ENCODE peak calls at places on chromosome 16, in six cellular contexts. One of them, this sample, is unnamed.

GRCh38 chr16:87819983-87820382 is 49.3 kb downstream of the SLC7A5 start:
- DNase-seq in kidney epithelial cell: no peak
- DNase-seq in germinal center: no peak
- DNase-seq in H54: no peak
- DNase-seq in GM18507: no peak
- DNase-seq in NCI-H1048: no peak
- DNase-seq in this sample: no peak

GRCh38 chr16:56332464-56333079 is 92.8 kb downstream of the AMFR start:
- DNase-seq in NCI-H1048: no peak
- DNase-seq in germinal center: no peak
- DNase-seq in H54: peak; percentile 92
- DNase-seq in GM18507: no peak
- DNase-seq in kidney epithelial cell: no peak
- DNase-seq in this sample: peak; percentile 78

GRCh38 chr16:85259831-85260165 is 147.5 kb upstream of the CIBAR2 start:
- DNase-seq in NCI-H1048: no peak
- DNase-seq in kidney epithelial cell: no peak
- DNase-seq in GM18507: no peak
- DNase-seq in H54: no peak
- DNase-seq in germinal center: no peak
- DNase-seq in this sample: no peak

GRCh38 chr16:25395528-25395927 is 137.9 kb upstream of the ZKSCAN2 start:
- DNase-seq in H54: no peak
- DNase-seq in GM18507: no peak
- DNase-seq in NCI-H1048: no peak
- DNase-seq in germinal center: no peak
- DNase-seq in kidney epithelial cell: no peak
- DNase-seq in this sample: no peak

GRCh38 chr16:81429045-81429521 is 15.5 kb upstream of the CMIP start:
- DNase-seq in kidney epithelial cell: no peak
- DNase-seq in germinal center: peak; percentile 64
- DNase-seq in GM18507: no peak
- DNase-seq in NCI-H1048: no peak
- DNase-seq in H54: peak; percentile 58
- DNase-seq in this sample: peak; percentile 76

GRCh38 chr16:84111481-84111880 is 5.3 kb downstream of the MBTPS1 start:
- DNase-seq in NCI-H1048: no peak
- DNase-seq in kidney epithelial cell: no peak
- DNase-seq in germinal center: no peak
- DNase-seq in GM18507: no peak
- DNase-seq in H54: no peak
- DNase-seq in this sample: no peak

GRCh38 chr16:70644763-70645597 is 1.4 kb upstream of the IL34 start:
- DNase-seq in NCI-H1048: no peak
- DNase-seq in H54: no peak
- DNase-seq in germinal center: no peak
- DNase-seq in kidney epithelial cell: no peak
- DNase-seq in GM18507: no peak
- DNase-seq in this sample: no peak

GRCh38 chr16:19114359-19115147 is 789 bp downstream of the ITPRIPL2 start:
- DNase-seq in GM18507: no peak
- DNase-seq in germinal center: peak; percentile 44
- DNase-seq in NCI-H1048: no peak
- DNase-seq in H54: no peak
- DNase-seq in kidney epithelial cell: no peak
- DNase-seq in this sample: no peak

GRCh38 chr16:10601444-10602401 is 21.3 kb upstream of the EMP2 start:
- DNase-seq in germinal center: no peak
- DNase-seq in H54: no peak
- DNase-seq in NCI-H1048: no peak
- DNase-seq in kidney epithelial cell: no peak
- DNase-seq in GM18507: no peak
- DNase-seq in this sample: peak; percentile 82

GRCh38 chr16:25707982-25708583 is 16.3 kb downstream of the HS3ST4 start:
- DNase-seq in germinal center: no peak
- DNase-seq in kidney epithelial cell: no peak
- DNase-seq in GM18507: no peak
- DNase-seq in H54: no peak
- DNase-seq in NCI-H1048: no peak
- DNase-seq in this sample: peak; percentile 53

GRCh38 chr16:66278111-66278531 is 88.4 kb upstream of the CDH5 start:
- DNase-seq in GM18507: no peak
- DNase-seq in NCI-H1048: no peak
- DNase-seq in germinal center: no peak
- DNase-seq in kidney epithelial cell: no peak
- DNase-seq in H54: no peak
- DNase-seq in this sample: no peak

GRCh38 chr16:87538594-87538993 is 45.8 kb upstream of the ZCCHC14 start:
- DNase-seq in H54: no peak
- DNase-seq in GM18507: no peak
- DNase-seq in NCI-H1048: no peak
- DNase-seq in germinal center: no peak
- DNase-seq in kidney epithelial cell: no peak
- DNase-seq in this sample: no peak

GRCh38 chr16:50653633-50654524 is 27.2 kb downstream of the SNX20 start:
- DNase-seq in kidney epithelial cell: no peak
- DNase-seq in germinal center: no peak
- DNase-seq in GM18507: no peak
- DNase-seq in NCI-H1048: no peak
- DNase-seq in H54: no peak
- DNase-seq in this sample: no peak

GRCh38 chr16:49992825-49993224 is 32.2 kb upstream of the CNEP1R1 start:
- DNase-seq in GM18507: no peak
- DNase-seq in H54: no peak
- DNase-seq in kidney epithelial cell: no peak
- DNase-seq in NCI-H1048: no peak
- DNase-seq in germinal center: no peak
- DNase-seq in this sample: no peak

GRCh38 chr16:76639685-76640289 is 362.6 kb downstream of the CNTNAP4 start:
- DNase-seq in germinal center: no peak
- DNase-seq in H54: peak; percentile 2
- DNase-seq in kidney epithelial cell: no peak
- DNase-seq in NCI-H1048: no peak
- DNase-seq in GM18507: no peak
- DNase-seq in this sample: peak; percentile 47

GRCh38 chr16:64872101-64872500 is 249.8 kb downstream of the CDH11 start:
- DNase-seq in NCI-H1048: no peak
- DNase-seq in H54: no peak
- DNase-seq in kidney epithelial cell: no peak
- DNase-seq in GM18507: no peak
- DNase-seq in germinal center: no peak
- DNase-seq in this sample: no peak

GRCh38 chr16:49856741-49857330 is 924 bp upstream of the ZNF423 start:
- DNase-seq in kidney epithelial cell: no peak
- DNase-seq in germinal center: peak; percentile 46
- DNase-seq in NCI-H1048: no peak
- DNase-seq in GM18507: no peak
- DNase-seq in H54: peak; percentile 87
- DNase-seq in this sample: peak; percentile 50

GRCh38 chr16:1535391-1536291 is 2.2 kb downstream of the TMEM204 start:
- DNase-seq in NCI-H1048: no peak
- DNase-seq in H54: no peak
- DNase-seq in kidney epithelial cell: no peak
- DNase-seq in GM18507: no peak
- DNase-seq in germinal center: no peak
- DNase-seq in this sample: no peak

GRCh38 chr16:19135896-19136438 is 22.2 kb downstream of the ITPRIPL2 start:
- DNase-seq in H54: no peak
- DNase-seq in GM18507: no peak
- DNase-seq in germinal center: no peak
- DNase-seq in NCI-H1048: no peak
- DNase-seq in kidney epithelial cell: no peak
- DNase-seq in this sample: no peak

GRCh38 chr16:89319628-89319882 is 102.1 kb downstream of the ZNF778 start:
- DNase-seq in kidney epithelial cell: no peak
- DNase-seq in germinal center: no peak
- DNase-seq in NCI-H1048: no peak
- DNase-seq in H54: no peak
- DNase-seq in GM18507: no peak
- DNase-seq in this sample: no peak

GRCh38 chr16:51245306-51245705 is 94.2 kb upstream of the SALL1 start:
- DNase-seq in GM18507: no peak
- DNase-seq in germinal center: no peak
- DNase-seq in H54: no peak
- DNase-seq in NCI-H1048: no peak
- DNase-seq in kidney epithelial cell: no peak
- DNase-seq in this sample: no peak

This sample was measured in HepG2.